ENCODE peak calls at places on chromosomes 16 and 17, in four cellular contexts. O, A, W and U are unnamed samples.
A peak's percentile ranks its signal among the peaks of the same experiment; 100 is the strongest.

GRCh38 chr16:8372141-8372540 is 218.2 kb downstream of the TMEM114 start:
- DNase-seq in O (no peak), A (no peak), W (no peak), U (no peak)

GRCh38 chr16:21597571-21598030 is 1.8 kb upstream of the METTL9 start:
- DNase-seq in O (no peak), A (no peak), W (no peak), U (no peak)

GRCh38 chr17:1474402-1475189 is 17.9 kb downstream of the MYO1C start:
- DNase-seq in O (no peak), A (peak; percentile 67), W (no peak), U (no peak)

GRCh38 chr16:14196539-14196938 is 125.4 kb downstream of the MRTFB start:
- DNase-seq in O (no peak), A (no peak), W (no peak), U (no peak)

GRCh38 chr17:33560165-33560564 is 267.1 kb upstream of the ASIC2 start:
- DNase-seq in O (no peak), A (no peak), W (no peak), U (no peak)

GRCh38 chr16:14600164-14600563 is 29.9 kb downstream of the PARN start:
- DNase-seq in O (no peak), A (no peak), W (no peak), U (no peak)

GRCh38 chr17:73011016-73011486 is 81.4 kb downstream of the SLC39A11 start:
- DNase-seq in O (no peak), A (no peak), W (no peak), U (no peak)

GRCh38 chr16:14015948-14016347 is 55.2 kb upstream of the MRTFB start:
- DNase-seq in O (no peak), A (no peak), W (no peak), U (peak; percentile 54)

GRCh38 chr17:1082579-1082978 is 85.7 kb downstream of the TIMM22 start:
- DNase-seq in O (no peak), A (no peak), W (no peak), U (peak; percentile 7)

GRCh38 chr17:67276075-67276474 is 31.1 kb upstream of the HELZ start:
- DNase-seq in O (no peak), A (no peak), W (no peak), U (no peak)

GRCh38 chr17:3964203-3965122 is at the start of gene ATP2A3:
- DNase-seq in O (peak; percentile 57), A (no peak), W (no peak), U (peak; percentile 48)

GRCh38 chr17:17079336-17079735 is 37.1 kb downstream of the MPRIP start:
- DNase-seq in O (no peak), A (no peak), W (no peak), U (no peak)

GRCh38 chr17:7945651-7946050 is 13.6 kb downstream of the CNTROB start:
- DNase-seq in O (no peak), A (no peak), W (no peak), U (no peak)

GRCh38 chr16:30893082-30893743 is 664 bp downstream of the BCL7C start:
- DNase-seq in O (peak; percentile 33), A (no peak), W (no peak), U (no peak)

GRCh38 chr16:70686376-70687171 is 721 bp upstream of the MTSS2 start:
- DNase-seq in O (no peak), A (no peak), W (no peak), U (peak; percentile 48)

GRCh38 chr17:33475594-33475993 is 182.5 kb upstream of the ASIC2 start:
- DNase-seq in O (no peak), A (no peak), W (no peak), U (no peak)

GRCh38 chr17:42596386-42596785 is 12.8 kb downstream of the RETREG3 start:
- DNase-seq in O (no peak), A (no peak), W (no peak), U (no peak)

GRCh38 chr17:20009302-20010098 is at the start of gene SPECC1:
- DNase-seq in O (peak; percentile 87), A (no peak), W (peak; percentile 28), U (peak; percentile 86)
- TF ChIP-seq CTCF in O (peak; percentile 38), A (no peak), W (peak; percentile 83), U (peak; percentile 90)

GRCh38 chr16:84726670-84727467 is 27.1 kb downstream of the USP10 start:
- DNase-seq in O (no peak), A (peak; percentile 72), W (peak; percentile 35), U (peak; percentile 32)

GRCh38 chr16:84732674-84733352 is 33.0 kb downstream of the USP10 start:
- DNase-seq in O (no peak), A (no peak), W (no peak), U (no peak)

GRCh38 chr16:84728853-84729424 is 29.1 kb downstream of the USP10 start:
- DNase-seq in O (no peak), A (no peak), W (no peak), U (no peak)

GRCh38 chr16:84730406-84731106 is 30.8 kb downstream of the USP10 start:
- DNase-seq in O (no peak), A (no peak), W (peak; percentile 70), U (peak; percentile 71)

DNA sequence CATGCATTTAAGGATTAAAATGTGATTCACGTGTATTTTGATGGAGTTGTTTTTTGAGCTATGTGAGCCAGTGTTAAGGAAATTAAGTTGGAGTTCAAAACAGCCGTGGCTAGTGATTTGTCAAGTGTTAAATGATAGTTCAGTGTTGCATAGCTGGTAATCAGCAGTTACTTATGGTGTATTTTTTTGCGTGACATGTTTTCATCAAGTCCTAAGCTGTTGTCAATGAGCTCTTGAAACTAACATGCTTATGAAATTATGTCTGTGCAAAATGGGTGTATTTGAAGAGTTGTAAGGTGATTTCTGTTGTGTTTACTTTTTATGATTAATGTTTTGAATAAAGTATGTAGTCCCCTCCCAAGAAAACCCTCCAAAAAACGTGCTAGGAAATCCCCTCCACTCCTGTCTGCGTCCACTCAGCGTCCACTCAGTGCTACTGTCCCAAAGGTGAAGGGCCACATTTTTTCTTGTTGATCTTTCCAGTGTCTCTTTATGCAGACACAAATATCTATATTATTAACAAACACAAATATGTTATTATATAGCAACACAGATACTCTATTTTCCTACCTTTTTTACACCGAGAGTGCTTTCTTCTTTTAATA is 30.0 kb downstream of the USP10 start:
- DNase-seq in O (no peak), A (no peak), W (no peak), U (no peak)
- H3K4me1 ChIP-seq in O (peaks cover 64% of the 10 kb centered on the region), A (peaks cover 34% of the 10 kb centered on the region), W (peaks cover 6% of the 10 kb centered on the region), U (peaks cover 48% of the 10 kb centered on the region)

GRCh38 chr17:80826346-80826954 is 165.2 kb upstream of the CHMP6 start:
- DNase-seq in O (no peak), A (no peak), W (no peak), U (no peak)

GRCh38 chr17:80827646-80828643 is 163.7 kb upstream of the CHMP6 start:
- DNase-seq in O (no peak), A (no peak), W (no peak), U (no peak)

GRCh38 chr17:80825471-80826345 is 165.9 kb upstream of the CHMP6 start:
- DNase-seq in O (no peak), A (no peak), W (no peak), U (peak; percentile 24)

GRCh38 chr17:80829166-80829813 is 162.4 kb upstream of the CHMP6 start:
- DNase-seq in O (no peak), A (no peak), W (no peak), U (no peak)

GRCh38 chr17:80826955-80827645 is 164.5 kb upstream of the CHMP6 start:
- DNase-seq in O (no peak), A (no peak), W (no peak), U (peak; percentile 46)
- TF ChIP-seq CTCF in O (no peak), A (no peak), W (no peak), U (no peak)

GRCh38 chr17:57994436-57994835 is 6.4 kb upstream of the VEZF1 start:
- DNase-seq in O (no peak), A (no peak), W (no peak), U (no peak)
- H3K4me1 ChIP-seq in O (peaks cover 51% of the 10 kb centered on the region), A (peaks cover 22% of the 10 kb centered on the region), W (peaks cover 2% of the 10 kb centered on the region), U (peaks cover 59% of the 10 kb centered on the region)

DNA sequence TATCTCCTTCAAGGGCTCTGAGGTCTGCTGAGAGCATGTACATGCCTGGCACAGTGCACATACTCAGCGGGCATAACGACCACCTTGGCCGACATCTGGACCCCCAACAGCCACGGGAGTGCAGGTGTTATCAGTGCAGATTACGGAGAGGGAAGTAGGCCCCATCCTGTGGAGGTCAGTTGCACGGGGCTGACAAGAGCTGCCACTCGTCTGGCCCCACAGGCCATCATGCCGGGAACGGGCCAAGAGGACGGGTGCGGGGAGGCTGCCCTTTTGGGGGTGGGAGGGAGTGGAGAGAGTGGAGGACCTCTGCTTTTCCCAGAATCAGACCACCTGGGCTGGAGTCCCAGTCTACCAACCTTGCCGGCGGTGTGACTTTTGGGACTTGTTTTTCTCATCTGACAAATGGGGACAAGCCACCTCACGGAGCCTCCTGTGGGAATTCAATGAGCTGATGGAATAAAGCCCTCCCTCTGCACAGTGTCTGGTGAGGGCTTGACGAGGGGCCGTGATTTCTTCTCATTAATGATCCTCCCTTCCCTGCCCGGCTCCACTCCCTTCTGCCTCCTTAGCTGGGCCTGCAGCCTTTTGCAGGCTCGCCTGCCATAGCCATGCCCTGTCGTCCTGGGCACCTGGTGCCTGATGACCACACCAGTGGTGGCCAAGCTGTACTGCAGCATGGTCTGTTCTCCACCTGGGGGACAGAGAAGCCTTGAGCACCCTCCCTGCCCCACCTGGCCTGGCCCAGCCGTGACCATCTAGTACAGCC is 4.6 kb downstream of the PRSS33 start:
- DNase-seq in O (no peak), A (no peak), W (no peak), U (no peak)
- TF ChIP-seq CTCF in O (no peak), A (no peak), W (no peak), U (no peak)

GRCh38 chr16:27243725-27244362 is 24.7 kb downstream of the NSMCE1 start:
- DNase-seq in O (no peak), A (no peak), W (no peak), U (no peak)
- H3K4me1 ChIP-seq in O (peaks cover 60% of the 10 kb centered on the region), A (peaks cover 16% of the 10 kb centered on the region), W (peaks cover 36% of the 10 kb centered on the region), U (peaks cover 7% of the 10 kb centered on the region)

DNA sequence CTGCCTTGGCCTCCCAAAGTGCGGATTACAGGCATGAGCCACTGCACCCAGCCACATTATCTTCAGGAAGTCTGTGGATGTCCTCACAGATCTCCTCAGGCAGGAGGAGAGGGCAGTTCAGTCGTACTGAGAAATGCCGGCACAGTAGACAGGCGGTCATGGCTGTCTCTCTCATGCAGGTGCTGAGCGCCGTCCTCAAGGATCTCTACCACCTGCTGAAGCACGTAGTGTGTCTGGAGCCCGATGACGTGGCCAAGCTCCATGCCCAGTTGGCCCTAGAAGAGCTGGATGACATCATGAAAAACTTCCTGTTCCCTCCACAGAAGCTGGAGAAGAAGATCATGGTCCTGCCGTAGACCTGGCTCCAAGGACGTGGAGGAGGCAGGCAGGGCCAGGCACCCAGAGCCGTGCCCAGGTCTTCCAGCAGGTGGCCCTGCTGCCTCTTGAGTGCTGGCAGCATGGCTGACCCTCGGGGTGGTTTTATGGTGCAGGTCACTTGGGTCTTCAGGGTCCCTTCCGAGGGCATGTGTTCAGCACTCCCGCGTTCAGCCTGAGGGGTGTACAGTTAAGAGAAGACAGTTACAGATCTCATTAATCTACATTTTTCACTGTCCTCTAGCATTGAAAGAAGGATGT is 22.0 kb upstream of the HAS3 start:
- DNase-seq in O (no peak), A (no peak), W (no peak), U (no peak)
- TF ChIP-seq CTCF in O (no peak), A (peak; percentile 8), W (no peak), U (no peak)